ENCODE peak calls at places on chromosomes 6 and 20, in four cellular contexts. R, S, E and Y are unnamed samples.

GRCh38 chr6:158018851-158019361 is 37.2 kb downstream of the SYNJ2 start:
- DNase-seq in R (no peak), S (peak), E (peak), Y (no peak)

GRCh38 chr20:51563597-51564332 is 21.2 kb upstream of the NFATC2 start:
- DNase-seq in R (peak), S (peak), E (peak), Y (peak)

GRCh38 chr6:74607934-74608333 is 597.9 kb downstream of the COL12A1 start:
- DNase-seq in R (peak), S (peak), E (peak), Y (no peak)

GRCh38 chr6:163780993-163781392 is 366.5 kb downstream of the QKI start:
- DNase-seq in R (no peak), S (no peak), E (peak), Y (no peak)

GRCh38 chr20:63589261-63590217 is 15.5 kb upstream of the HELZ2 start:
- DNase-seq in R (no peak), S (no peak), E (no peak), Y (no peak)

GRCh38 chr6:109455161-109455501 is 441 bp downstream of the MICAL1 start:
- DNase-seq in R (no peak), S (no peak), E (no peak), Y (no peak)

GRCh38 chr20:9555781-9556180 is 41.4 kb downstream of the LAMP5 start:
- DNase-seq in R (peak), S (peak), E (no peak), Y (no peak)

GRCh38 chr20:57393321-57394086 is 2.3 kb downstream of the RBM38 start:
- DNase-seq in R (no peak), S (no peak), E (no peak), Y (no peak)

GRCh38 chr6:37940074-37940847 is 120.7 kb downstream of the ZFAND3 start:
- DNase-seq in R (no peak), S (peak), E (peak), Y (no peak)

GRCh38 chr6:152461556-152461955 is 175.6 kb downstream of the SYNE1 start:
- DNase-seq in R (no peak), S (peak), E (no peak), Y (no peak)

GRCh38 chr6:154969796-154970195 is 25.3 kb upstream of the TIAM2 start:
- DNase-seq in R (no peak), S (peak), E (no peak), Y (no peak)

GRCh38 chr6:4351857-4352669 is 216.7 kb upstream of the ECI2 start:
- DNase-seq in R (peak), S (peak), E (peak), Y (peak)

GRCh38 chr6:43644940-43645612 is at the start of gene RSPH9:
- DNase-seq in R (no peak), S (peak), E (peak), Y (peak)

GRCh38 chr6:54700158-54700557 is 146.4 kb upstream of the FAM83B start:
- DNase-seq in R (no peak), S (no peak), E (no peak), Y (no peak)

GRCh38 chr20:17843246-17844132 is 125.1 kb downstream of the SNX5 start:
- DNase-seq in R (peak), S (peak), E (peak), Y (no peak)

GRCh38 chr6:70037445-70037844 is 171.1 kb downstream of the COL19A1 start:
- DNase-seq in R (no peak), S (no peak), E (no peak), Y (no peak)

GRCh38 chr20:14334306-14334930 is 3.0 kb downstream of the FLRT3 start:
- DNase-seq in R (no peak), S (peak), E (peak), Y (peak)

GRCh38 chr6:148343383-148343782 is 745 bp downstream of the SASH1 start:
- DNase-seq in R (peak), S (no peak), E (no peak), Y (no peak)

GRCh38 chr6:150668882-150669476 is 69.3 kb downstream of the PLEKHG1 start:
- DNase-seq in R (no peak), S (no peak), E (peak), Y (no peak)

GRCh38 chr20:63580796-63581461 is 6.9 kb upstream of the HELZ2 start:
- DNase-seq in R (peak), S (peak), E (peak), Y (no peak)

GRCh38 chr20:47137231-47137865 is 219.2 kb downstream of the ZMYND8 start:
- DNase-seq in R (peak), S (no peak), E (no peak), Y (no peak)

GRCh38 chr20:6525447-6526303 is 241.8 kb upstream of the BMP2 start:
- DNase-seq in R (no peak), S (peak), E (no peak), Y (no peak)

GRCh38 chr6:156126535-156126934 is 650.6 kb upstream of the ARID1B start:
- DNase-seq in R (no peak), S (no peak), E (peak), Y (no peak)

GRCh38 chr6:31821301-31822037 is 6.1 kb upstream of the HSPA1B start:
- DNase-seq in R (no peak), S (peak), E (peak), Y (peak)

GRCh38 chr6:155429321-155429893 is 26.2 kb downstream of the NOX3 start:
- DNase-seq in R (no peak), S (no peak), E (no peak), Y (no peak)

GRCh38 chr6:72624557-72625160 is 2.8 kb downstream of the KCNQ5 start:
- DNase-seq in R (peak), S (no peak), E (peak), Y (no peak)

GRCh38 chr6:122530440-122531046 is 58.9 kb upstream of the SERINC1 start:
- DNase-seq in R (peak), S (peak), E (peak), Y (peak)

GRCh38 chr20:36969478-36970186 is 18.1 kb upstream of the SAMHD1 start:
- DNase-seq in R (no peak), S (no peak), E (no peak), Y (no peak)

GRCh38 chr6:85405175-85405852 is 44.6 kb upstream of the NT5E start:
- DNase-seq in R (no peak), S (peak), E (peak), Y (no peak)

GRCh38 chr6:48775157-48775556 is 664.2 kb upstream of the PTCHD4 start:
- DNase-seq in R (no peak), S (peak), E (no peak), Y (no peak)

GRCh38 chr6:25966707-25967106 is 4.1 kb downstream of the TRIM38 start:
- DNase-seq in R (no peak), S (no peak), E (no peak), Y (no peak)